ENCODE peak calls at places on chromosomes 5 and 9, in eight cellular contexts. D is transverse colon, I is uterus, E is thoracic aorta, Z is heart left ventricle, J is lower lobe of right lung, H is neural progenitor cell, Q is cardiac muscle cell. G is an unnamed sample. For H3K36me3, the result is how much of the 10 kb centered on the place peaks cover.

GRCh38 chr5:173240091-173241050 is 5.4 kb upstream of the NKX2-5 start:
- DNase-seq in D (no peak), I (no peak), E (no peak), Z (peak), J (no peak), H (peak), Q (peak), G (no peak)

GRCh38 chr5:97266576-97266975 is 83.5 kb upstream of the RIOK2 start:
- DNase-seq in D (no peak), I (no peak), E (no peak), Z (peak), J (no peak), H (no peak), Q (no peak), G (no peak)

GRCh38 chr5:30000231-30000630 is 1193.3 kb upstream of the CDH6 start:
- DNase-seq in D (no peak), I (no peak), E (no peak), Z (no peak), J (no peak), H (no peak), Q (no peak), G (no peak)

GRCh38 chr9:124513374-124513994 is 6.3 kb upstream of the NR5A1 start:
- DNase-seq in D (no peak), I (no peak), E (no peak), Z (peak), J (no peak), H (no peak), Q (no peak), G (no peak)

GRCh38 chr9:124282442-124283231 is 24.9 kb downstream of the NEK6 start:
- DNase-seq in D (peak), I (peak), E (no peak), Z (peak), J (peak), H (no peak), Q (no peak), G (no peak)

GRCh38 chr5:56616454-56617160 is 198.7 kb upstream of the MAP3K1 start:
- DNase-seq in D (no peak), I (no peak), E (no peak), Z (no peak), J (no peak), H (no peak), Q (no peak), G (no peak)

GRCh38 chr5:59130441-59130840 is 547.6 kb downstream of the RAB3C start:
- DNase-seq in D (no peak), I (no peak), E (no peak), Z (no peak), J (no peak), H (no peak), Q (no peak), G (no peak)

GRCh38 chr5:62167651-62168050 is 138.4 kb upstream of the KIF2A start:
- DNase-seq in D (no peak), I (no peak), E (no peak), Z (no peak), J (no peak), H (no peak), Q (no peak), G (no peak)

GRCh38 chr5:58394326-58394725 is 65.6 kb downstream of the PLK2 start:
- DNase-seq in D (no peak), I (no peak), E (no peak), Z (no peak), J (no peak), H (no peak), Q (no peak), G (no peak)

GRCh38 chr9:97697837-97698236 is 697 bp upstream of the XPA start:
- DNase-seq in D (no peak), I (no peak), E (no peak), Z (no peak), J (no peak), H (no peak), Q (no peak), G (no peak)

GRCh38 chr9:137621131-137621757 is 2.4 kb downstream of the EHMT1 start:
- DNase-seq in D (no peak), I (no peak), E (no peak), Z (no peak), J (no peak), H (no peak), Q (no peak), G (no peak)

GRCh38 chr5:170121321-170121720 is 15.6 kb downstream of the FOXI1 start:
- DNase-seq in D (no peak), I (no peak), E (no peak), Z (no peak), J (no peak), H (no peak), Q (no peak), G (no peak)

GRCh38 chr9:289121-289520 is 74.5 kb downstream of the DOCK8 start:
- DNase-seq in D (no peak), I (no peak), E (no peak), Z (no peak), J (no peak), H (no peak), Q (no peak), G (no peak)
- H3K36me3 ChIP-seq in D (under half), I (under half), E (under half), Z (under half), J (under half), H (under half), Q (under half), G (half or more)

GRCh38 chr9:136379401-136379800 is 5.9 kb upstream of the CARD9 start:
- DNase-seq in D (no peak), I (no peak), E (no peak), Z (no peak), J (no peak), H (no peak), Q (no peak), G (no peak)

GRCh38 chr9:136379003-136379287 is 5.5 kb upstream of the CARD9 start:
- DNase-seq in D (no peak), I (no peak), E (no peak), Z (no peak), J (no peak), H (no peak), Q (no peak), G (no peak)

GRCh38 chr9:136381311-136381710 is 7.8 kb upstream of the CARD9 start:
- DNase-seq in D (no peak), I (no peak), E (no peak), Z (peak), J (no peak), H (no peak), Q (no peak), G (no peak)

GRCh38 chr9:136380381-136380780 is 6.9 kb upstream of the CARD9 start:
- DNase-seq in D (no peak), I (no peak), E (no peak), Z (no peak), J (no peak), H (no peak), Q (no peak), G (no peak)

DNA sequence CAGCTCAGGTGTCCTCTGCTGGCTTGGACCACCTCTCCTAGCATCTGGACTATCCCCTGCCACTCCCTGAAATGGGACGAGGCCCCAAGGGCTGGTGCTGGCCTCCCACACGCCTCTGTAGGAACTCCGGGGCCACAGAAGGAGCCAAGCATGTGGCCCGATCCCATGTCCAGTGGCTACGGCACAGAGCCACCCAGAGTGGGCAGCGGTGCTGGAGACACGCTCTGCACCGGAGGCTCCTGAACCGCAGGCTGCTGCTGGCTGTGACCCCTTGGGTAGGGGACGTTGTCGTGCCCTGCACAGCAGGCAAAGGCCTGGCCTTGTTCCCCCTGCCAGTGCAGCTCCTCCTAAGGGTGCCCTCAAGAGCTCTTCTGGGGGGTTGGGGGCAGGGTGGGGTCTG is 6.4 kb upstream of the CARD9 start:
- DNase-seq in D (no peak), I (no peak), E (no peak), Z (no peak), J (no peak), H (no peak), Q (no peak), G (no peak)
- H3K36me3 ChIP-seq in D (under half), I (under half), E (under half), Z (under half), J (half or more), H (under half), Q (under half), G (under half)

DNA sequence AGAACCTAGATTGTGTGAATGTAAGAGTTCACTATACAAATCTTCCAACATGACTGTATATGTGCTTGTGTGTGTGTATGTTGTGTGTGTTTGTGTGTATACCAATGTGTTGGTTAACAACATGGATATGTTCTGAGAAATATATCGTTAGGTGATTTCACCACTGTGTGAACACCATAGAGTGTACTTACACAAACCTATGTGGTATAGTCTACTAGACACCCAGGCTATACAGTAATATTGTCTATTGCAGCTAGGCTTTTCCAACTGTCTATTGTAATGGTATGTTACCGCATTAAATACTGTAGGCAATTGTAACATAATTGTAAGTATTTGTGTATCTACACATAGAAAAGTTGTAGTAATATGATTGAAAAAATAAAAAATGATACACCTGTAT is 959.2 kb upstream of the SEMA6A start:
- DNase-seq in D (no peak), I (no peak), E (no peak), Z (no peak), J (no peak), H (no peak), Q (no peak), G (no peak)
- H3K36me3 ChIP-seq in D (under half), I (under half), E (under half), Z (under half), J (under half), H (under half), Q (under half), G (under half)

GRCh38 chr5:176906126-176906525 is 7.0 kb upstream of the HK3 start:
- DNase-seq in D (no peak), I (no peak), E (no peak), Z (no peak), J (no peak), H (no peak), Q (no peak), G (no peak)
- H3K36me3 ChIP-seq in D (under half), I (under half), E (under half), Z (half or more), J (half or more), H (under half), Q (half or more), G (half or more)

GRCh38 chr5:157345067-157345466 is 79.1 kb downstream of the CYFIP2 start:
- DNase-seq in D (no peak), I (no peak), E (no peak), Z (no peak), J (no peak), H (no peak), Q (no peak), G (no peak)

GRCh38 chr5:157345485-157345884 is 79.6 kb downstream of the CYFIP2 start:
- DNase-seq in D (no peak), I (no peak), E (no peak), Z (no peak), J (no peak), H (no peak), Q (no peak), G (no peak)

GRCh38 chr5:157343842-157344790 is 78.2 kb downstream of the CYFIP2 start:
- DNase-seq in D (no peak), I (no peak), E (no peak), Z (peak), J (no peak), H (no peak), Q (no peak), G (peak)

GRCh38 chr5:157339409-157339808 is 73.5 kb downstream of the CYFIP2 start:
- DNase-seq in D (no peak), I (no peak), E (no peak), Z (no peak), J (no peak), H (no peak), Q (no peak), G (no peak)

DNA sequence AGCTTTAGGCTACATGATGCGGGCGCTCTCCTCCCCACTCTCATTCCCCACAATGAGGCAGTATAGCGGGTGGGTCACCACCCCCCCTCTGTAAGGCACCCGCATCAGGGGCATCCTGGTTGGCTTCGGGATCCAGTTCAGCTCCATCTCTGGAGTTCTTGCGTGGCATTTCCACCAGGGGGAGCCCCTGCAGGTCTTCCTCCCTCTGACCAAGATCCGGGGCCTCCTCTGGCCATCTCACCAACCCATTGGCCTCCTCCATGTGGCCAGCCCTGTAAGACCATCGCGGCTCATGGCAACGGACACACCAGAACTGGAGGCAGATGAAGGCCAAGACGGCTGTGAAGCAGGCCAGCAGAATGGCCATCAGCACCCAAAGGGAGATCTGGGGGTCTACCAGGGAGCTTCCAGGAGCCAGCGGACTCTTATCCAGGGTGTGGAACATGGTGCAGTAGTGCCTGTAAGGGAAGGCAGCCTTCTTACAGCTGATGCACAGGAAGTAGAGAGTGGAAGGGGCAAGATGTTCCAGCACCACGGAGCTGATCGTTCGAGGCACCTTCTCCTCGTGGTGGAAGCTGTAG is 77.0 kb downstream of the CYFIP2 start:
- DNase-seq in D (peak), I (no peak), E (no peak), Z (peak), J (peak), H (peak), Q (peak), G (no peak)
- H3K36me3 ChIP-seq in D (under half), I (under half), E (under half), Z (under half), J (under half), H (under half), Q (under half), G (half or more)

GRCh38 chr9:107335331-107335730 is 52.3 kb downstream of the RAD23B start:
- DNase-seq in D (no peak), I (no peak), E (no peak), Z (no peak), J (no peak), H (no peak), Q (no peak), G (no peak)
- H3K36me3 ChIP-seq in D (under half), I (under half), E (under half), Z (under half), J (under half), H (under half), Q (under half), G (under half)

GRCh38 chr5:118857700-118858099 is 130.6 kb downstream of the DTWD2 start:
- DNase-seq in D (no peak), I (no peak), E (no peak), Z (no peak), J (no peak), H (no peak), Q (peak), G (no peak)

GRCh38 chr5:118863345-118863744 is 125.0 kb downstream of the DTWD2 start:
- DNase-seq in D (no peak), I (no peak), E (no peak), Z (no peak), J (no peak), H (no peak), Q (no peak), G (no peak)

GRCh38 chr5:118862596-118862995 is 125.8 kb downstream of the DTWD2 start:
- DNase-seq in D (no peak), I (no peak), E (no peak), Z (no peak), J (no peak), H (no peak), Q (no peak), G (no peak)
- H3K36me3 ChIP-seq in D (under half), I (under half), E (under half), Z (under half), J (under half), H (under half), Q (under half), G (under half)

GRCh38 chr5:109865636-109866035 is 175.9 kb downstream of the MAN2A1 start:
- DNase-seq in D (no peak), I (peak), E (no peak), Z (no peak), J (no peak), H (no peak), Q (no peak), G (no peak)
- H3K36me3 ChIP-seq in D (under half), I (under half), E (under half), Z (half or more), J (under half), H (under half), Q (under half), G (under half)

GRCh38 chr5:90553711-90554110 is 4.9 kb upstream of the ADGRV1 start:
- DNase-seq in D (no peak), I (no peak), E (no peak), Z (no peak), J (no peak), H (no peak), Q (no peak), G (no peak)

GRCh38 chr5:90557871-90558270 is 726 bp upstream of the ADGRV1 start:
- DNase-seq in D (no peak), I (no peak), E (no peak), Z (no peak), J (no peak), H (no peak), Q (no peak), G (no peak)

GRCh38 chr5:90557391-90557790 is 1.2 kb upstream of the ADGRV1 start:
- DNase-seq in D (no peak), I (no peak), E (no peak), Z (no peak), J (no peak), H (peak), Q (no peak), G (no peak)

GRCh38 chr5:90554358-90555006 is 4.1 kb upstream of the ADGRV1 start:
- DNase-seq in D (no peak), I (no peak), E (no peak), Z (no peak), J (no peak), H (no peak), Q (no peak), G (no peak)

GRCh38 chr5:90555666-90556065 is 2.9 kb upstream of the ADGRV1 start:
- DNase-seq in D (no peak), I (no peak), E (no peak), Z (no peak), J (no peak), H (no peak), Q (no peak), G (no peak)
- H3K36me3 ChIP-seq in D (under half), I (under half), E (under half), Z (under half), J (under half), H (under half), Q (under half), G (under half)